ENCODE peak calls at places on chromosomes 2 and 18, in ten cellular contexts. One of them, this sample, is unnamed.

GRCh38 chr2:98805412-98806265 is 74.7 kb upstream of the MGAT4A start:
- DNase-seq in activated T-cell treated with anti-CD3 and anti-CD28 coated beads for 4 hours: no peak
- DNase-seq in MM.1S: no peak
- DNase-seq in effector memory CD4-positive, alpha-beta T cell: no peak
- DNase-seq in nephron progenitor cell: peak; percentile 26
- DNase-seq in activated effector memory CD4-positive, alpha-beta T cell treated with Interleukin-2 at 50 U/mL for 16 hours: no peak
- DNase-seq in D341Med: no peak
- DNase-seq in endothelial cell: no peak
- DNase-seq in Caki2: no peak
- DNase-seq in astrocyte: peak; percentile 17
- DNase-seq in this sample: peak; percentile 27

GRCh38 chr18:46416706-46417638 is 240.0 kb downstream of the LOXHD1 start:
- DNase-seq in activated T-cell treated with anti-CD3 and anti-CD28 coated beads for 4 hours: no peak
- DNase-seq in MM.1S: peak; percentile 40
- DNase-seq in effector memory CD4-positive, alpha-beta T cell: no peak
- DNase-seq in nephron progenitor cell: no peak
- DNase-seq in activated effector memory CD4-positive, alpha-beta T cell treated with Interleukin-2 at 50 U/mL for 16 hours: no peak
- DNase-seq in D341Med: no peak
- DNase-seq in endothelial cell: no peak
- DNase-seq in Caki2: peak; percentile 24
- DNase-seq in astrocyte: no peak
- DNase-seq in this sample: no peak

GRCh38 chr18:22314001-22314400 is 103.7 kb downstream of the CTAGE1 start:
- DNase-seq in activated T-cell treated with anti-CD3 and anti-CD28 coated beads for 4 hours: no peak
- DNase-seq in MM.1S: no peak
- DNase-seq in effector memory CD4-positive, alpha-beta T cell: no peak
- DNase-seq in nephron progenitor cell: no peak
- DNase-seq in activated effector memory CD4-positive, alpha-beta T cell treated with Interleukin-2 at 50 U/mL for 16 hours: no peak
- DNase-seq in D341Med: no peak
- DNase-seq in endothelial cell: no peak
- DNase-seq in Caki2: no peak
- DNase-seq in astrocyte: peak; percentile 72
- DNase-seq in this sample: peak; percentile 80

GRCh38 chr18:26978812-26979341 is 113.4 kb upstream of the AQP4 start:
- DNase-seq in activated T-cell treated with anti-CD3 and anti-CD28 coated beads for 4 hours: no peak
- DNase-seq in MM.1S: peak; percentile 78
- DNase-seq in effector memory CD4-positive, alpha-beta T cell: no peak
- DNase-seq in nephron progenitor cell: no peak
- DNase-seq in activated effector memory CD4-positive, alpha-beta T cell treated with Interleukin-2 at 50 U/mL for 16 hours: no peak
- DNase-seq in D341Med: no peak
- DNase-seq in endothelial cell: no peak
- DNase-seq in Caki2: no peak
- DNase-seq in astrocyte: no peak
- DNase-seq in this sample: no peak

GRCh38 chr2:121004950-121005349 is 269.3 kb downstream of the GLI2 start:
- DNase-seq in activated T-cell treated with anti-CD3 and anti-CD28 coated beads for 4 hours: no peak
- DNase-seq in MM.1S: no peak
- DNase-seq in effector memory CD4-positive, alpha-beta T cell: no peak
- DNase-seq in nephron progenitor cell: no peak
- DNase-seq in activated effector memory CD4-positive, alpha-beta T cell treated with Interleukin-2 at 50 U/mL for 16 hours: no peak
- DNase-seq in D341Med: no peak
- DNase-seq in endothelial cell: no peak
- DNase-seq in Caki2: no peak
- DNase-seq in astrocyte: no peak
- DNase-seq in this sample: no peak

GRCh38 chr2:151111599-151112278 is 149.9 kb downstream of the RBM43 start:
- DNase-seq in activated T-cell treated with anti-CD3 and anti-CD28 coated beads for 4 hours: no peak
- DNase-seq in MM.1S: no peak
- DNase-seq in effector memory CD4-positive, alpha-beta T cell: no peak
- DNase-seq in nephron progenitor cell: no peak
- DNase-seq in activated effector memory CD4-positive, alpha-beta T cell treated with Interleukin-2 at 50 U/mL for 16 hours: no peak
- DNase-seq in D341Med: no peak
- DNase-seq in endothelial cell: no peak
- DNase-seq in Caki2: peak; percentile 19
- DNase-seq in astrocyte: peak; percentile 78
- DNase-seq in this sample: peak; percentile 84

GRCh38 chr18:8813621-8814020 is 108.3 kb downstream of the MTCL1 start:
- DNase-seq in activated T-cell treated with anti-CD3 and anti-CD28 coated beads for 4 hours: no peak
- DNase-seq in MM.1S: no peak
- DNase-seq in effector memory CD4-positive, alpha-beta T cell: no peak
- DNase-seq in nephron progenitor cell: no peak
- DNase-seq in activated effector memory CD4-positive, alpha-beta T cell treated with Interleukin-2 at 50 U/mL for 16 hours: no peak
- DNase-seq in D341Med: no peak
- DNase-seq in endothelial cell: no peak
- DNase-seq in Caki2: no peak
- DNase-seq in astrocyte: peak; percentile 74
- DNase-seq in this sample: peak; percentile 76

GRCh38 chr2:221896505-221897151 is 324.5 kb upstream of the EPHA4 start:
- DNase-seq in activated T-cell treated with anti-CD3 and anti-CD28 coated beads for 4 hours: no peak
- DNase-seq in MM.1S: no peak
- DNase-seq in effector memory CD4-positive, alpha-beta T cell: no peak
- DNase-seq in nephron progenitor cell: no peak
- DNase-seq in activated effector memory CD4-positive, alpha-beta T cell treated with Interleukin-2 at 50 U/mL for 16 hours: no peak
- DNase-seq in D341Med: no peak
- DNase-seq in endothelial cell: no peak
- DNase-seq in Caki2: no peak
- DNase-seq in astrocyte: peak; percentile 93
- DNase-seq in this sample: peak; percentile 60

GRCh38 chr2:112174383-112174782 is 36.2 kb downstream of the FBLN7 start:
- DNase-seq in activated T-cell treated with anti-CD3 and anti-CD28 coated beads for 4 hours: no peak
- DNase-seq in MM.1S: no peak
- DNase-seq in effector memory CD4-positive, alpha-beta T cell: no peak
- DNase-seq in nephron progenitor cell: no peak
- DNase-seq in activated effector memory CD4-positive, alpha-beta T cell treated with Interleukin-2 at 50 U/mL for 16 hours: no peak
- DNase-seq in D341Med: no peak
- DNase-seq in endothelial cell: no peak
- DNase-seq in Caki2: no peak
- DNase-seq in astrocyte: no peak
- DNase-seq in this sample: no peak

GRCh38 chr2:163877316-163877715 is 141.5 kb upstream of the FIGN start:
- DNase-seq in activated T-cell treated with anti-CD3 and anti-CD28 coated beads for 4 hours: no peak
- DNase-seq in MM.1S: no peak
- DNase-seq in effector memory CD4-positive, alpha-beta T cell: no peak
- DNase-seq in nephron progenitor cell: peak; percentile 4
- DNase-seq in activated effector memory CD4-positive, alpha-beta T cell treated with Interleukin-2 at 50 U/mL for 16 hours: no peak
- DNase-seq in D341Med: no peak
- DNase-seq in endothelial cell: no peak
- DNase-seq in Caki2: peak; percentile 75
- DNase-seq in astrocyte: peak; percentile 51
- DNase-seq in this sample: peak; percentile 2

GRCh38 chr2:128313076-128313836 is 5.4 kb downstream of the HS6ST1 start:
- DNase-seq in activated T-cell treated with anti-CD3 and anti-CD28 coated beads for 4 hours: no peak
- DNase-seq in MM.1S: no peak
- DNase-seq in effector memory CD4-positive, alpha-beta T cell: no peak
- DNase-seq in nephron progenitor cell: no peak
- DNase-seq in activated effector memory CD4-positive, alpha-beta T cell treated with Interleukin-2 at 50 U/mL for 16 hours: no peak
- DNase-seq in D341Med: peak; percentile 57
- DNase-seq in endothelial cell: peak; percentile 49
- DNase-seq in Caki2: no peak
- DNase-seq in astrocyte: peak; percentile 66
- DNase-seq in this sample: peak; percentile 72

GRCh38 chr18:44859751-44860458 is 179.2 kb downstream of the SETBP1 start:
- DNase-seq in activated T-cell treated with anti-CD3 and anti-CD28 coated beads for 4 hours: no peak
- DNase-seq in MM.1S: no peak
- DNase-seq in effector memory CD4-positive, alpha-beta T cell: no peak
- DNase-seq in nephron progenitor cell: no peak
- DNase-seq in activated effector memory CD4-positive, alpha-beta T cell treated with Interleukin-2 at 50 U/mL for 16 hours: no peak
- DNase-seq in D341Med: no peak
- DNase-seq in endothelial cell: no peak
- DNase-seq in Caki2: no peak
- DNase-seq in astrocyte: no peak
- DNase-seq in this sample: no peak

GRCh38 chr2:174692256-174692830 is 71.9 kb downstream of the CHRNA1 start:
- DNase-seq in activated T-cell treated with anti-CD3 and anti-CD28 coated beads for 4 hours: no peak
- DNase-seq in MM.1S: no peak
- DNase-seq in effector memory CD4-positive, alpha-beta T cell: no peak
- DNase-seq in nephron progenitor cell: no peak
- DNase-seq in activated effector memory CD4-positive, alpha-beta T cell treated with Interleukin-2 at 50 U/mL for 16 hours: no peak
- DNase-seq in D341Med: no peak
- DNase-seq in endothelial cell: no peak
- DNase-seq in Caki2: no peak
- DNase-seq in astrocyte: no peak
- DNase-seq in this sample: no peak

GRCh38 chr2:45195916-45196315 is 186.7 kb upstream of the SIX2 start:
- DNase-seq in activated T-cell treated with anti-CD3 and anti-CD28 coated beads for 4 hours: no peak
- DNase-seq in MM.1S: no peak
- DNase-seq in effector memory CD4-positive, alpha-beta T cell: no peak
- DNase-seq in nephron progenitor cell: no peak
- DNase-seq in activated effector memory CD4-positive, alpha-beta T cell treated with Interleukin-2 at 50 U/mL for 16 hours: no peak
- DNase-seq in D341Med: no peak
- DNase-seq in endothelial cell: no peak
- DNase-seq in Caki2: no peak
- DNase-seq in astrocyte: no peak
- DNase-seq in this sample: no peak

GRCh38 chr2:72920317-72921087 is 3.2 kb downstream of the EMX1 start:
- DNase-seq in activated T-cell treated with anti-CD3 and anti-CD28 coated beads for 4 hours: no peak
- DNase-seq in MM.1S: no peak
- DNase-seq in effector memory CD4-positive, alpha-beta T cell: no peak
- DNase-seq in nephron progenitor cell: peak; percentile 50
- DNase-seq in activated effector memory CD4-positive, alpha-beta T cell treated with Interleukin-2 at 50 U/mL for 16 hours: no peak
- DNase-seq in D341Med: peak; percentile 66
- DNase-seq in endothelial cell: peak; percentile 57
- DNase-seq in Caki2: no peak
- DNase-seq in astrocyte: peak; percentile 23
- DNase-seq in this sample: peak; percentile 32